ENCODE peak calls at places on chromosomes 13 and 19, in six cellular contexts. F, B, Q, R, M and G are unnamed samples.

GRCh38 chr13:47661076-47661475 is 340.0 kb downstream of the SUCLA2 start:
- DNase-seq in F (no peak), B (no peak), Q (no peak), R (no peak), M (no peak), G (no peak)

GRCh38 chr13:45331981-45332830 is 8.8 kb downstream of the TPT1 start:
- DNase-seq in F (no peak), B (peak; percentile 40), Q (no peak), R (no peak), M (no peak), G (no peak)

GRCh38 chr13:60617863-60618733 is 221.1 kb downstream of the TDRD3 start:
- DNase-seq in F (no peak), B (no peak), Q (no peak), R (no peak), M (no peak), G (no peak)

GRCh38 chr13:109933476-109933875 is 147.1 kb upstream of the IRS2 start:
- DNase-seq in F (no peak), B (no peak), Q (no peak), R (no peak), M (no peak), G (no peak)

GRCh38 chr13:32859893-32860292 is 156.3 kb upstream of the KL start:
- DNase-seq in F (no peak), B (no peak), Q (no peak), R (no peak), M (no peak), G (no peak)

GRCh38 chr13:59345316-59345715 is 818.4 kb downstream of the DIAPH3 start:
- DNase-seq in F (no peak), B (no peak), Q (no peak), R (no peak), M (no peak), G (peak; percentile 86)

GRCh38 chr13:36549771-36550170 is 117.5 kb downstream of the CCNA1 start:
- DNase-seq in F (no peak), B (no peak), Q (no peak), R (no peak), M (peak; percentile 40), G (no peak)

GRCh38 chr19:55644191-55644833 is 863 bp downstream of the ZNF581 start:
- DNase-seq in F (no peak), B (no peak), Q (no peak), R (no peak), M (no peak), G (no peak)

GRCh38 chr13:93635687-93636086 is 409.1 kb downstream of the GPC6 start:
- DNase-seq in F (no peak), B (peak; percentile 23), Q (no peak), R (no peak), M (no peak), G (no peak)